ENCODE peak calls at places on chromosomes 5 and 9, in ten cellular contexts. One of them, this sample, is unnamed.

GRCh38 chr9:29289365-29289764 is 1716.1 kb upstream of the C9orf72 start:
- DNase-seq in PC-3: no peak
- DNase-seq in fibroblast of lung: no peak
- DNase-seq in A673: no peak
- DNase-seq in GM23248: no peak
- DNase-seq in hepatocyte: no peak
- DNase-seq in H1: no peak
- DNase-seq in HCT116: no peak
- DNase-seq in K562: no peak
- DNase-seq in GM12878: no peak
- DNase-seq in this sample: no peak

GRCh38 chr5:151675956-151676712 is 10.6 kb downstream of the SPARC start:
- DNase-seq in K562: no peak
- DNase-seq in fibroblast of lung: no peak
- DNase-seq in A673: peak; percentile 33
- DNase-seq in HCT116: no peak
- DNase-seq in GM23248: peak; percentile 40
- DNase-seq in hepatocyte: no peak
- DNase-seq in PC-3: peak; percentile 30
- DNase-seq in H1: no peak
- DNase-seq in GM12878: no peak
- DNase-seq in this sample: no peak

GRCh38 chr9:72334658-72335337 is 30.2 kb downstream of the ZFAND5 start:
- DNase-seq in HCT116: no peak
- DNase-seq in fibroblast of lung: no peak
- DNase-seq in GM12878: no peak
- DNase-seq in K562: no peak
- DNase-seq in H1: no peak
- DNase-seq in A673: no peak
- DNase-seq in PC-3: peak; percentile 11
- DNase-seq in hepatocyte: no peak
- DNase-seq in GM23248: no peak
- DNase-seq in this sample: no peak

GRCh38 chr9:92609142-92609500 is 60.8 kb downstream of the IPPK start:
- DNase-seq in A673: no peak
- DNase-seq in hepatocyte: no peak
- DNase-seq in GM23248: peak; percentile 62
- DNase-seq in fibroblast of lung: peak; percentile 39
- DNase-seq in GM12878: no peak
- DNase-seq in HCT116: no peak
- DNase-seq in PC-3: no peak
- DNase-seq in K562: no peak
- DNase-seq in H1: no peak
- DNase-seq in this sample: no peak

GRCh38 chr9:19154135-19154612 is 26.9 kb upstream of the PLIN2 start:
- DNase-seq in HCT116: no peak
- DNase-seq in hepatocyte: peak; percentile 90
- DNase-seq in GM12878: no peak
- DNase-seq in A673: no peak
- DNase-seq in K562: peak; percentile 80
- DNase-seq in GM23248: peak; percentile 85
- DNase-seq in fibroblast of lung: peak; percentile 88
- DNase-seq in PC-3: no peak
- DNase-seq in H1: no peak
- DNase-seq in this sample: no peak

GRCh38 chr9:33187519-33188218 is 20.5 kb upstream of the B4GALT1 start:
- DNase-seq in fibroblast of lung: peak; percentile 79
- DNase-seq in hepatocyte: peak; percentile 69
- DNase-seq in HCT116: no peak
- DNase-seq in PC-3: no peak
- DNase-seq in H1: no peak
- DNase-seq in K562: no peak
- DNase-seq in GM23248: peak; percentile 88
- DNase-seq in GM12878: no peak
- DNase-seq in A673: no peak
- DNase-seq in this sample: no peak

GRCh38 chr5:161414037-161414436 is 132.5 kb downstream of the GABRB2 start:
- DNase-seq in fibroblast of lung: no peak
- DNase-seq in PC-3: no peak
- DNase-seq in GM12878: no peak
- DNase-seq in A673: no peak
- DNase-seq in GM23248: peak; percentile 4
- DNase-seq in hepatocyte: no peak
- DNase-seq in K562: no peak
- DNase-seq in H1: no peak
- DNase-seq in HCT116: no peak
- DNase-seq in this sample: no peak

GRCh38 chr5:170745481-170746061 is 38.0 kb upstream of the GABRP start:
- DNase-seq in A673: no peak
- DNase-seq in fibroblast of lung: peak; percentile 15
- DNase-seq in GM23248: peak; percentile 38
- DNase-seq in hepatocyte: peak; percentile 65
- DNase-seq in PC-3: peak; percentile 8
- DNase-seq in GM12878: no peak
- DNase-seq in HCT116: no peak
- DNase-seq in K562: no peak
- DNase-seq in H1: peak; percentile 70
- DNase-seq in this sample: no peak

GRCh38 chr5:16866795-16867584 is 69.1 kb downstream of the MYO10 start:
- DNase-seq in GM23248: no peak
- DNase-seq in hepatocyte: no peak
- DNase-seq in PC-3: no peak
- DNase-seq in H1: peak; percentile 58
- DNase-seq in HCT116: no peak
- DNase-seq in GM12878: no peak
- DNase-seq in A673: peak; percentile 63
- DNase-seq in fibroblast of lung: peak; percentile 76
- DNase-seq in K562: no peak
- DNase-seq in this sample: no peak

GRCh38 chr5:65261499-65261898 is 220.2 kb downstream of the ADAMTS6 start:
- DNase-seq in H1: no peak
- DNase-seq in GM12878: no peak
- DNase-seq in A673: peak; percentile 17
- DNase-seq in PC-3: no peak
- DNase-seq in hepatocyte: no peak
- DNase-seq in HCT116: no peak
- DNase-seq in K562: no peak
- DNase-seq in GM23248: peak; percentile 14
- DNase-seq in fibroblast of lung: peak; percentile 4
- DNase-seq in this sample: no peak

GRCh38 chr5:52497133-52497693 is 290.5 kb upstream of the ITGA1 start:
- DNase-seq in K562: no peak
- DNase-seq in GM23248: no peak
- DNase-seq in GM12878: no peak
- DNase-seq in fibroblast of lung: no peak
- DNase-seq in hepatocyte: no peak
- DNase-seq in A673: no peak
- DNase-seq in HCT116: no peak
- DNase-seq in H1: no peak
- DNase-seq in PC-3: no peak
- DNase-seq in this sample: no peak

GRCh38 chr5:154214236-154215106 is 23.9 kb downstream of the GALNT10 start:
- DNase-seq in K562: no peak
- DNase-seq in GM12878: no peak
- DNase-seq in A673: no peak
- DNase-seq in HCT116: no peak
- DNase-seq in GM23248: peak; percentile 87
- DNase-seq in PC-3: peak; percentile 77
- DNase-seq in H1: no peak
- DNase-seq in fibroblast of lung: peak; percentile 89
- DNase-seq in hepatocyte: no peak
- DNase-seq in this sample: no peak

GRCh38 chr5:62111428-62111827 is 194.6 kb upstream of the KIF2A start:
- DNase-seq in HCT116: no peak
- DNase-seq in K562: no peak
- DNase-seq in hepatocyte: no peak
- DNase-seq in PC-3: no peak
- DNase-seq in fibroblast of lung: no peak
- DNase-seq in GM12878: no peak
- DNase-seq in A673: no peak
- DNase-seq in GM23248: peak; percentile 31
- DNase-seq in H1: no peak
- DNase-seq in this sample: no peak

GRCh38 chr9:15144567-15145174 is 162.3 kb downstream of the TTC39B start:
- DNase-seq in A673: peak; percentile 58
- DNase-seq in hepatocyte: no peak
- DNase-seq in K562: no peak
- DNase-seq in fibroblast of lung: no peak
- DNase-seq in H1: no peak
- DNase-seq in GM23248: peak; percentile 65
- DNase-seq in PC-3: peak; percentile 92
- DNase-seq in GM12878: no peak
- DNase-seq in HCT116: peak; percentile 8
- DNase-seq in this sample: no peak

GRCh38 chr9:133421615-133422542 is at the start of gene ADAMTS13:
- DNase-seq in K562: no peak
- DNase-seq in GM23248: peak; percentile 30
- DNase-seq in A673: no peak
- DNase-seq in hepatocyte: no peak
- DNase-seq in GM12878: peak; percentile 72
- DNase-seq in H1: no peak
- DNase-seq in PC-3: no peak
- DNase-seq in HCT116: no peak
- DNase-seq in fibroblast of lung: no peak
- DNase-seq in this sample: no peak

GRCh38 chr5:35464757-35465156 is 152.9 kb upstream of the SPEF2 start:
- DNase-seq in GM23248: peak; percentile 23
- DNase-seq in PC-3: no peak
- DNase-seq in K562: no peak
- DNase-seq in GM12878: no peak
- DNase-seq in H1: no peak
- DNase-seq in A673: no peak
- DNase-seq in hepatocyte: no peak
- DNase-seq in HCT116: no peak
- DNase-seq in fibroblast of lung: no peak
- DNase-seq in this sample: no peak

GRCh38 chr5:35470866-35471265 is 146.8 kb upstream of the SPEF2 start:
- DNase-seq in HCT116: no peak
- DNase-seq in fibroblast of lung: peak; percentile 19
- DNase-seq in GM12878: no peak
- DNase-seq in H1: no peak
- DNase-seq in hepatocyte: peak; percentile 60
- DNase-seq in A673: no peak
- DNase-seq in GM23248: peak; percentile 50
- DNase-seq in K562: no peak
- DNase-seq in PC-3: peak; percentile 30
- DNase-seq in this sample: no peak

GRCh38 chr5:35466746-35467145 is 150.9 kb upstream of the SPEF2 start:
- DNase-seq in GM23248: no peak
- DNase-seq in fibroblast of lung: no peak
- DNase-seq in PC-3: no peak
- DNase-seq in HCT116: no peak
- DNase-seq in A673: no peak
- DNase-seq in H1: no peak
- DNase-seq in GM12878: no peak
- DNase-seq in hepatocyte: no peak
- DNase-seq in K562: no peak
- DNase-seq in this sample: no peak

GRCh38 chr5:35468811-35469210 is 148.9 kb upstream of the SPEF2 start:
- DNase-seq in fibroblast of lung: no peak
- DNase-seq in GM23248: no peak
- DNase-seq in H1: no peak
- DNase-seq in K562: no peak
- DNase-seq in PC-3: no peak
- DNase-seq in hepatocyte: no peak
- DNase-seq in A673: no peak
- DNase-seq in GM12878: no peak
- DNase-seq in HCT116: no peak
- DNase-seq in this sample: no peak
- TF ChIP-seq EZH2 in fibroblast of lung: no peak
- TF ChIP-seq EZH2 in GM23248: no peak
- TF ChIP-seq EZH2 in H1: no peak
- TF ChIP-seq EZH2 in K562: no peak
- TF ChIP-seq EZH2 in PC-3: no peak
- TF ChIP-seq EZH2 in hepatocyte: no peak
- TF ChIP-seq EZH2 in A673: no peak
- TF ChIP-seq EZH2 in GM12878: no peak
- TF ChIP-seq EZH2 in HCT116: no peak
- TF ChIP-seq EZH2 in this sample: no peak

GRCh38 chr5:142700566-142700965 is 14.7 kb upstream of the FGF1 start:
- DNase-seq in GM23248: no peak
- DNase-seq in fibroblast of lung: no peak
- DNase-seq in A673: no peak
- DNase-seq in HCT116: no peak
- DNase-seq in K562: no peak
- DNase-seq in hepatocyte: no peak
- DNase-seq in H1: no peak
- DNase-seq in GM12878: no peak
- DNase-seq in PC-3: no peak
- DNase-seq in this sample: no peak
- TF ChIP-seq EZH2 in GM23248: no peak
- TF ChIP-seq EZH2 in fibroblast of lung: no peak
- TF ChIP-seq EZH2 in A673: no peak
- TF ChIP-seq EZH2 in HCT116: no peak
- TF ChIP-seq EZH2 in K562: no peak
- TF ChIP-seq EZH2 in hepatocyte: no peak
- TF ChIP-seq EZH2 in H1: no peak
- TF ChIP-seq EZH2 in GM12878: no peak
- TF ChIP-seq EZH2 in PC-3: no peak
- TF ChIP-seq EZH2 in this sample: no peak

DNA sequence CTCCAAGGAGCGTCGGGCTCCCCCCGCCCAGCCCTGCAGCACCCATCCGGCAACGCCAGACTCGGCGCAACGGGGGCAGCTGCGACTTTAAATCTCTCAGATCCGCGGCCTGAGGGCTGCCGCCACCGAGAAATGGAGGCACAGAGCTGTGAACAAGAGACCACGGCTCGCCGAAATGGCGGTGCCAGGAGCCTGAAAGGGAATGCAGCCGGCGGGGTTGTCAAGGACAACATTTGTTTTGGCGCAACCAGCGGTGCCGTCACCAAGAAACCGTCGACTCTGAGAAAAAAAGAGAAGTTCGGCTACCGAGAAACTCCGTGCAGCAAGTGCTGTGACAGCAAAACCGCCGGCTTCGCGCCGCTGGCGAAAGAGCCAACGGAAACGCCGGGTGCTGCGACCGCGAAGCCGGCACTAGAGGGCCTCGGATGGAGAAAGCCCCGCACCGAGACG is 2.1 kb upstream of the ANXA2R start:
- DNase-seq in HCT116: peak; percentile 43
- DNase-seq in K562: peak; percentile 61
- DNase-seq in PC-3: peak; percentile 81
- DNase-seq in H1: peak; percentile 79
- DNase-seq in fibroblast of lung: peak; percentile 79
- DNase-seq in A673: no peak
- DNase-seq in GM23248: peak; percentile 91
- DNase-seq in GM12878: no peak
- DNase-seq in hepatocyte: peak; percentile 77
- DNase-seq in this sample: no peak
- TF ChIP-seq EZH2 in HCT116: no peak
- TF ChIP-seq EZH2 in K562: no peak
- TF ChIP-seq EZH2 in PC-3: no peak
- TF ChIP-seq EZH2 in H1: peak; percentile 95
- TF ChIP-seq EZH2 in fibroblast of lung: no peak
- TF ChIP-seq EZH2 in A673: no peak
- TF ChIP-seq EZH2 in GM23248: no peak
- TF ChIP-seq EZH2 in GM12878: no peak
- TF ChIP-seq EZH2 in hepatocyte: peak; percentile 4
- TF ChIP-seq EZH2 in this sample: no peak

DNA sequence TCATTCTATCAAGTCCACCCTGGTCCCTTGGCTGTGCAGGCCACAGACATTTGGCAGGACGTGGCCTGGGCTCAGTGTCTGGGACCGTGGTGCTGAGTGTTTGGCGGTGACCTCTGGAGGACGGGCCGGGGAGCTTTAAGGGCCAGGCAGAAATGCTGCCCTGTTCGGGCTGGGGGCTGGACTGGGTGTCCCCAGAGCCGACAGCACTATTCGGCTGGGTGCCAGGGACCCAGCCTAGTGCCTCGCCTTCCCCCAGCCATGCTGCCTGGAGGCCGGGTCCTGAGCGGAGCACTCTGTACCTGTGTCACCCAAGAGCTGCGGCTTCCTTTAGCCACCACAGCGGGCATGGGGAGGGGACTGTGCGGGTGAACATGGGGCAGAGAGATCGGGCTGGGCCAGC is 40.4 kb downstream of the COL5A1 start:
- DNase-seq in GM12878: no peak
- DNase-seq in PC-3: no peak
- DNase-seq in A673: no peak
- DNase-seq in fibroblast of lung: no peak
- DNase-seq in hepatocyte: no peak
- DNase-seq in GM23248: no peak
- DNase-seq in HCT116: no peak
- DNase-seq in H1: no peak
- DNase-seq in K562: no peak
- DNase-seq in this sample: no peak
- TF ChIP-seq EZH2 in GM12878: no peak
- TF ChIP-seq EZH2 in PC-3: no peak
- TF ChIP-seq EZH2 in A673: no peak
- TF ChIP-seq EZH2 in fibroblast of lung: no peak
- TF ChIP-seq EZH2 in hepatocyte: no peak
- TF ChIP-seq EZH2 in GM23248: no peak
- TF ChIP-seq EZH2 in HCT116: no peak
- TF ChIP-seq EZH2 in H1: no peak
- TF ChIP-seq EZH2 in K562: no peak
- TF ChIP-seq EZH2 in this sample: no peak

This sample was measured in SK-N-MC.